ENCODE peak calls at places on chromosomes 3 and 15, in five cellular contexts. P, E, X, N and I are unnamed samples. For H3K9me2, the result is how much of the 10 kb centered on the place peaks cover.

GRCh38 chr15:25249236-25250010 is 189.4 kb downstream of the UBE3A start:
- DNase-seq in P (no peak), E (no peak), X (no peak), N (no peak), I (no peak)

GRCh38 chr15:82548700-82549099 is 8.4 kb upstream of the RPS17 start:
- DNase-seq in P (no peak), E (no peak), X (no peak), N (peak), I (no peak)

GRCh38 chr3:64355473-64355872 is 130.2 kb upstream of the PRICKLE2 start:
- DNase-seq in P (no peak), E (peak), X (peak), N (peak), I (peak)

GRCh38 chr3:15241341-15241740 is 35.3 kb downstream of the CAPN7 start:
- DNase-seq in P (peak), E (no peak), X (no peak), N (peak), I (peak)

GRCh38 chr15:51310064-51310463 is 28.3 kb downstream of the CYP19A1 start:
- DNase-seq in P (no peak), E (no peak), X (no peak), N (peak), I (no peak)

GRCh38 chr3:182979719-182980191 is 583 bp downstream of the DCUN1D1 start:
- DNase-seq in P (no peak), E (no peak), X (peak), N (peak), I (peak)

GRCh38 chr3:44981220-44981619 is 5.2 kb downstream of the EXOSC7 start:
- DNase-seq in P (no peak), E (peak), X (no peak), N (peak), I (peak)

GRCh38 chr3:170644711-170645110 is 58.8 kb upstream of the SLC7A14 start:
- DNase-seq in P (no peak), E (no peak), X (no peak), N (peak), I (no peak)

GRCh38 chr3:50687127-50687751 is 12.5 kb downstream of the DOCK3 start:
- DNase-seq in P (no peak), E (no peak), X (no peak), N (peak), I (no peak)

GRCh38 chr3:194103475-194103874 is 32.5 kb upstream of the HES1 start:
- DNase-seq in P (no peak), E (no peak), X (no peak), N (no peak), I (no peak)

GRCh38 chr15:96053039-96054021 is 277.2 kb upstream of the NR2F2 start:
- DNase-seq in P (peak), E (peak), X (peak), N (peak), I (peak)

GRCh38 chr3:196159952-196160804 is 51.0 kb downstream of the ZDHHC19 start:
- DNase-seq in P (no peak), E (peak), X (peak), N (peak), I (peak)

GRCh38 chr3:139204756-139205155 is 139.1 kb upstream of the MRPS22 start:
- DNase-seq in P (no peak), E (no peak), X (no peak), N (peak), I (no peak)

GRCh38 chr3:8659242-8659641 is 14.6 kb upstream of the SSUH2 start:
- DNase-seq in P (no peak), E (no peak), X (no peak), N (no peak), I (no peak)

GRCh38 chr3:41162981-41163380 is 36.3 kb upstream of the CTNNB1 start:
- DNase-seq in P (no peak), E (no peak), X (no peak), N (no peak), I (no peak)

GRCh38 chr3:41162541-41162940 is 36.8 kb upstream of the CTNNB1 start:
- DNase-seq in P (no peak), E (no peak), X (no peak), N (no peak), I (no peak)

GRCh38 chr3:41169038-41169437 is 30.3 kb upstream of the CTNNB1 start:
- DNase-seq in P (no peak), E (no peak), X (peak), N (peak), I (no peak)

GRCh38 chr3:41167722-41168497 is 31.4 kb upstream of the CTNNB1 start:
- DNase-seq in P (no peak), E (no peak), X (no peak), N (no peak), I (no peak)

GRCh38 chr3:41164776-41165175 is 34.5 kb upstream of the CTNNB1 start:
- DNase-seq in P (no peak), E (no peak), X (no peak), N (no peak), I (no peak)
- H3K9me2 ChIP-seq in P (under half), E (under half), X (under half), N (under half), I (under half)

DNA sequence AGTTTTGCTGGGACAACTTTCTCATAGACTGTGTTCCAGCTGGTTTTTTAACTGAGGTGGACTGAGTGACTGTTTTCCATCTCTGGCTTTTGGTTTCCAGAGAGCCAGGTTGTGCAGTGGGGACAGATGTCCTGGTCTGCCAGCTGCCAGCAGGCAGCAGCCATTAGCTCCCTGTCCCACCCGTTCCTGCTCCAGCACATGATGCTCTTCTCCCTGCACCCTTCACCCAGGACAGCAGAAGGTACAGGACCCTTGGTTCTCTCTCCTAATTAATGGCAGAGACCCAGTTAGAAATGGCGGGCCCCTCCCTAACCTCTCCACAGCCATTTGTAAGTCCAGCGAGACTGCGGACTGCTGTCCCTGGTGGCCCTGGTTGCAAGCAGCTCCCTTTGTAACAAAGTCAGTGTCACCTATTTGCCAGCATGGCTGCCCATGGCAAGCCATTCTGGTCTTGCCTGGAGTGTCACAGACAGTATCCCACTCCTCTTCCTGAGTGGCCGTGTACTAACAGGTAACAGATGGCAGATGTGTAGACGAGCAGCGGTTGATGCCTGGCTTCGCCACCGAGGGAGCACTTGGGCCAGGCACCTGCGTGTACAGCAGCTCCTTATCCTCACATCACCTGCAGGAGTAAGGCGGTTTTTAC is 148.3 kb downstream of the DNAJB8 start:
- DNase-seq in P (no peak), E (no peak), X (no peak), N (no peak), I (no peak)
- H3K4me2 ChIP-seq in P (no peak), E (no peak), X (no peak), N (no peak), I (no peak)

GRCh38 chr3:54564374-54564925 is 363.4 kb downstream of the LRTM1 start:
- DNase-seq in P (no peak), E (no peak), X (no peak), N (no peak), I (no peak)
- H3K27ac ChIP-seq in P (no peak), E (no peak), X (no peak), N (no peak), I (no peak)

GRCh38 chr3:16788440-16789057 is 96.2 kb upstream of the PLCL2 start:
- DNase-seq in P (no peak), E (no peak), X (no peak), N (no peak), I (no peak)
- H3K9me2 ChIP-seq in P (under half), E (under half), X (under half), N (under half), I (under half)

DNA sequence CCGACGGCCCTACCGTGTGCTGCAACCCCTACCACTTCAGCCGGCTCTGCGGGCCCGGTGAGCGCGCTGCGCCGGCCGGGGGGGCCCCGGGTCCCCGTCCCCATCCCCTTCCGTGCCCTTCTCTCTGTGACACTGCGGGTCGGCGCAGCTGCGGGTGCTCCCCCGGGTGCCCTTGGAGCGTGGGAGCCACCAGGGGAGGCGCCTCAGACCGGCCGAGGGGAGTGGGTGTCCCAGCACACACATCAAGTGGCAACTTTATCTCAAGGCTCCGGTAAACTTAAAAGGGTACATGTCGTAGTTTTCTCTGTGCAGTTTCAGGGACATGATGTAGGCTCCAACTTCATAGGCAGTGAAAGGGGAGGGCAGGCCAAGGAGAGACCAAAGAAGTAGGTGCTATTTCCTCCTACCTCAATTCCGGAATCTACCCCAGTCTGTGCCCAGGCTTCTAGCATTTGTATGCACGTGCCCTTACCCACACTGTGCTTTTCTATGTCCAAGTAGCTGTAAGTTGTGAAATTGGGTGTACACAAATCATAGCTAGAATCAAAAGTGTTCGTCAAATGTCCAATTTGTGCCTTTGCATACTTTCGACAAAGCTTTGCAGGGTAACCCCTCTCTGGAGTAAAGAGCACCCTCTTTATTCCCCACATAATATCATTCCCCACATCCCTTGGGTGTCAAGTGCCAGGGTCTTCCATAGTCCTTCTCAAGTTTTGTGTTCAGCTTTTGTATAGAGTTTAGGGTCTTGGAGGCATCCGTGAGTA is 2.2 kb downstream of the SMAD6 start:
- DNase-seq in P (no peak), E (no peak), X (no peak), N (no peak), I (no peak)
- H3K4me2 ChIP-seq in P (peak), E (peak), X (peak), N (peak), I (peak)

DNA sequence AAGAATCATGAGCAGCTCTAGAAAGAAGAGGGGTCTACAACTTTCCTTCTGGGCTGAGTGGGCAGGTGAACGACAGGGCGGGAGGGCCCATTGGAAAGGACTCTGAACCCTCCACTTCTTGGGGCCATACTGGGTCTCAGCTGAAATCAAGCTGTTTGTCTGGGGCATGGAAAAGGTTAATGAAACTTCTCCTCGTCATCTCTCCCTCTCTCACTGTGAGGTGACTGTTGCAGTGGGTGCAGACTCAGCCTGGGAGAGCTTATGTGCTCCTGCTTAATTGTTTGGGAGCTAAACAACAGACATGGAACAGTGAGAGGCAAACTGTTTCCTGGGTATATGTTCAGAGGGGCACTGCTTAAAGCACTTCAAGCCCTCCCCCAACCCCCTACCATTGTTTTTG is 444.8 kb upstream of the TBL1XR1 start:
- DNase-seq in P (no peak), E (no peak), X (no peak), N (no peak), I (no peak)
- H3K27ac ChIP-seq in P (no peak), E (no peak), X (no peak), N (no peak), I (no peak)

GRCh38 chr3:41159581-41160189 is 39.6 kb upstream of the CTNNB1 start:
- DNase-seq in P (peak), E (peak), X (peak), N (no peak), I (peak)

GRCh38 chr3:41158947-41159346 is 40.4 kb upstream of the CTNNB1 start:
- DNase-seq in P (no peak), E (peak), X (peak), N (no peak), I (peak)

GRCh38 chr3:41163399-41163798 is 35.9 kb upstream of the CTNNB1 start:
- DNase-seq in P (no peak), E (no peak), X (peak), N (no peak), I (no peak)
- H3K9me2 ChIP-seq in P (under half), E (under half), X (under half), N (under half), I (under half)

DNA sequence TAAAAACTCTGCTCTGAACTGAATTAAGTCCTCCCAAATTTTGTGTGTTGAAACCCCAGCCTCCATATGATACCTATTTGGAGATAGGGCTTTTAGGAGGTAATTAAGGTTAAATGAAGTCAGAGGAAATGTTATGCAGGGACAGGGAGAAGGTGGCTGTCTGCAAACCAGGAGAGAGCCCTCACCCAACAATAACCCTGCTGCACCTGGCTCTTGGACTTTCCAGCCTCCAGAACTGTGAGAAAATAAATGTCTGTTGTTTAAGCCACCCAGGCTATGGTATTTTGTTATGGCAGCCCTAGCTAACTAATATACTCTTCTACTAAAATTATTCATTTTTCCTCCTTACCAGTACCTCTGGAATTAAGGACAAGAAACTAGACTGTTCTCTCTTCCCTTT is 79.5 kb downstream of the MEIS2 start:
- DNase-seq in P (no peak), E (no peak), X (no peak), N (no peak), I (no peak)
- H3K4me2 ChIP-seq in P (no peak), E (no peak), X (no peak), N (no peak), I (no peak)